ENCODE peak calls at places on chromosomes 3 and 15, in eight cellular contexts. One of them, this sample, is unnamed.

GRCh38 chr3:29677421-29677820 is 396.6 kb downstream of the RBMS3 start:
- DNase-seq in fibroblast of lung: no peak
- DNase-seq in CD4-positive, alpha-beta memory T cell: no peak
- DNase-seq in neural crest cell: no peak
- DNase-seq in GM13977: no peak
- DNase-seq in AG04449: no peak
- DNase-seq in AG08396: no peak
- DNase-seq in heart left ventricle: no peak
- DNase-seq in this sample: no peak

GRCh38 chr3:66106788-66107187 is 68.1 kb upstream of the MAGI1 start:
- DNase-seq in AG04449: no peak
- DNase-seq in neural crest cell: no peak
- DNase-seq in heart left ventricle: no peak
- DNase-seq in fibroblast of lung: no peak
- DNase-seq in CD4-positive, alpha-beta memory T cell: no peak
- DNase-seq in AG08396: no peak
- DNase-seq in GM13977: peak; percentile 29
- DNase-seq in this sample: no peak

GRCh38 chr3:111080357-111080937 is 8.8 kb downstream of the NECTIN3 start:
- DNase-seq in neural crest cell: no peak
- DNase-seq in GM13977: no peak
- DNase-seq in CD4-positive, alpha-beta memory T cell: no peak
- DNase-seq in fibroblast of lung: peak; percentile 83
- DNase-seq in heart left ventricle: no peak
- DNase-seq in AG08396: peak; percentile 23
- DNase-seq in AG04449: no peak
- DNase-seq in this sample: no peak

GRCh38 chr3:50534721-50535330 is 31.4 kb upstream of the CACNA2D2 start:
- DNase-seq in neural crest cell: no peak
- DNase-seq in heart left ventricle: no peak
- DNase-seq in AG08396: no peak
- DNase-seq in GM13977: no peak
- DNase-seq in fibroblast of lung: no peak
- DNase-seq in AG04449: no peak
- DNase-seq in CD4-positive, alpha-beta memory T cell: no peak
- DNase-seq in this sample: no peak

GRCh38 chr3:67415504-67415903 is 238.9 kb downstream of the SUCLG2 start:
- DNase-seq in AG08396: peak; percentile 12
- DNase-seq in heart left ventricle: no peak
- DNase-seq in CD4-positive, alpha-beta memory T cell: no peak
- DNase-seq in GM13977: no peak
- DNase-seq in neural crest cell: no peak
- DNase-seq in fibroblast of lung: peak; percentile 21
- DNase-seq in AG04449: no peak
- DNase-seq in this sample: no peak

GRCh38 chr3:125357837-125358236 is 17.3 kb downstream of the ZNF148 start:
- DNase-seq in AG04449: no peak
- DNase-seq in neural crest cell: no peak
- DNase-seq in heart left ventricle: no peak
- DNase-seq in AG08396: no peak
- DNase-seq in fibroblast of lung: no peak
- DNase-seq in GM13977: no peak
- DNase-seq in CD4-positive, alpha-beta memory T cell: no peak
- DNase-seq in this sample: no peak

GRCh38 chr3:39191103-39191502 is 1.3 kb downstream of the XIRP1 start:
- DNase-seq in heart left ventricle: no peak
- DNase-seq in GM13977: peak; percentile 34
- DNase-seq in fibroblast of lung: no peak
- DNase-seq in CD4-positive, alpha-beta memory T cell: no peak
- DNase-seq in AG04449: no peak
- DNase-seq in AG08396: no peak
- DNase-seq in neural crest cell: no peak
- DNase-seq in this sample: peak; percentile 39

GRCh38 chr15:92806763-92807162 is 93.4 kb upstream of the CHD2 start:
- DNase-seq in AG04449: no peak
- DNase-seq in GM13977: no peak
- DNase-seq in fibroblast of lung: no peak
- DNase-seq in neural crest cell: no peak
- DNase-seq in CD4-positive, alpha-beta memory T cell: no peak
- DNase-seq in AG08396: no peak
- DNase-seq in heart left ventricle: no peak
- DNase-seq in this sample: peak; percentile 48

GRCh38 chr15:89542369-89542768 is 32.9 kb upstream of the TICRR start:
- DNase-seq in fibroblast of lung: no peak
- DNase-seq in heart left ventricle: no peak
- DNase-seq in AG08396: no peak
- DNase-seq in AG04449: no peak
- DNase-seq in neural crest cell: no peak
- DNase-seq in GM13977: no peak
- DNase-seq in CD4-positive, alpha-beta memory T cell: no peak
- DNase-seq in this sample: no peak

GRCh38 chr15:87269566-87269965 is 987.0 kb downstream of the NTRK3 start:
- DNase-seq in GM13977: no peak
- DNase-seq in AG04449: no peak
- DNase-seq in AG08396: no peak
- DNase-seq in fibroblast of lung: no peak
- DNase-seq in CD4-positive, alpha-beta memory T cell: no peak
- DNase-seq in heart left ventricle: no peak
- DNase-seq in neural crest cell: no peak
- DNase-seq in this sample: no peak